ENCODE peak calls at places on chromosome 19, in four cellular contexts. P is A549, M is K562, W is GM12878. G is an unnamed sample.

GRCh38 chr19:6713773-6714692 is 6.4 kb downstream of the C3 start:
- DNase-seq in P (no peak), M (no peak), W (no peak), G (no peak)

GRCh38 chr19:12757544-12758274 is 6.1 kb downstream of the BEST2 start:
- DNase-seq in P (peak; percentile 50), M (peak; percentile 84), W (no peak), G (peak; percentile 70)

GRCh38 chr19:40754611-40755247 is 3.7 kb downstream of the SNRPA start:
- DNase-seq in P (no peak), M (no peak), W (no peak), G (peak; percentile 62)

GRCh38 chr19:919157-920050 is 2.3 kb downstream of the KISS1R start:
- DNase-seq in P (no peak), M (no peak), W (no peak), G (no peak)

GRCh38 chr19:4086336-4086953 is 19.7 kb upstream of the ZBTB7A start:
- DNase-seq in P (no peak), M (no peak), W (no peak), G (no peak)

GRCh38 chr19:23817519-23817918 is 58.8 kb upstream of the ZNF681 start:
- DNase-seq in P (no peak), M (peak; percentile 22), W (no peak), G (peak; percentile 22)

GRCh38 chr19:954672-955494 is 29.0 kb downstream of the ARID3A start:
- DNase-seq in P (no peak), M (peak; percentile 77), W (peak; percentile 70), G (no peak)

GRCh38 chr19:33388817-33389573 is 15.5 kb downstream of the CEBPG start:
- DNase-seq in P (no peak), M (no peak), W (no peak), G (no peak)

GRCh38 chr19:4157164-4157563 is 3.7 kb downstream of the CREB3L3 start:
- DNase-seq in P (no peak), M (no peak), W (no peak), G (no peak)

GRCh38 chr19:20039203-20039723 is at the start of gene ZNF682:
- DNase-seq in P (no peak), M (peak; percentile 31), W (no peak), G (peak; percentile 84)

GRCh38 chr19:7618771-7619510 is 10.4 kb downstream of the XAB2 start:
- DNase-seq in P (no peak), M (no peak), W (no peak), G (no peak)

GRCh38 chr19:34277244-34277643 is 22.9 kb downstream of the GARRE1 start:
- DNase-seq in P (no peak), M (no peak), W (no peak), G (no peak)

GRCh38 chr19:7662657-7663056 is 6.2 kb upstream of the RETN start:
- DNase-seq in P (no peak), M (no peak), W (no peak), G (no peak)

GRCh38 chr19:8391274-8392016 is 1.3 kb downstream of the RAB11B start:
- DNase-seq in P (no peak), M (no peak), W (no peak), G (no peak)

GRCh38 chr19:39237200-39238184 is 7.3 kb downstream of the IFNL3 start:
- DNase-seq in P (no peak), M (peak; percentile 73), W (peak; percentile 45), G (peak; percentile 45)

GRCh38 chr19:13102666-13103584 is at the start of gene LYL1:
- DNase-seq in P (no peak), M (peak; percentile 94), W (no peak), G (peak; percentile 45)

GRCh38 chr19:30428281-30428680 is 56.1 kb downstream of the ZNF536 start:
- DNase-seq in P (no peak), M (no peak), W (no peak), G (no peak)

GRCh38 chr19:15631817-15632216 is 8.9 kb upstream of the CYP4F3 start:
- DNase-seq in P (peak; percentile 13), M (peak; percentile 87), W (peak; percentile 3), G (peak; percentile 27)

GRCh38 chr19:16124953-16125352 is 13.3 kb downstream of the RAB8A start:
- DNase-seq in P (no peak), M (no peak), W (no peak), G (no peak)

GRCh38 chr19:13428352-13428751 is 77.9 kb downstream of the CACNA1A start:
- DNase-seq in P (no peak), M (peak; percentile 44), W (no peak), G (no peak)

GRCh38 chr19:19105365-19106060 is 32.8 kb downstream of the TMEM161A start:
- DNase-seq in P (peak; percentile 48), M (peak; percentile 93), W (peak; percentile 13), G (peak; percentile 48)

GRCh38 chr19:3369337-3370213 is 3.2 kb downstream of the NFIC start:
- DNase-seq in P (no peak), M (no peak), W (no peak), G (no peak)

GRCh38 chr19:5983367-5983955 is 5.5 kb upstream of the RANBP3 start:
- DNase-seq in P (no peak), M (no peak), W (no peak), G (no peak)

GRCh38 chr19:39919976-39920375 is 14.5 kb downstream of the FCGBP start:
- DNase-seq in P (no peak), M (no peak), W (no peak), G (no peak)

GRCh38 chr19:42455621-42456081 is 12.9 kb upstream of the CXCL17 start:
- DNase-seq in P (peak; percentile 70), M (no peak), W (no peak), G (no peak)
- TF ChIP-seq USF2 in P (no peak), M (no peak), W (no peak), G (no peak)

GRCh38 chr19:46928951-46929350 is 68.2 kb downstream of the ARHGAP35 start:
- DNase-seq in P (no peak), M (no peak), W (no peak), G (no peak)

GRCh38 chr19:46935066-46935663 is 74.4 kb downstream of the ARHGAP35 start:
- DNase-seq in P (no peak), M (no peak), W (no peak), G (no peak)

GRCh38 chr19:46931197-46931596 is 70.4 kb downstream of the ARHGAP35 start:
- DNase-seq in P (no peak), M (no peak), W (no peak), G (no peak)

GRCh38 chr19:46927893-46928292 is 67.1 kb downstream of the ARHGAP35 start:
- DNase-seq in P (no peak), M (no peak), W (no peak), G (no peak)

GRCh38 chr19:46932346-46932745 is 71.5 kb downstream of the ARHGAP35 start:
- DNase-seq in P (no peak), M (no peak), W (no peak), G (no peak)
- TF ChIP-seq CHD2 in P (no peak), M (no peak), W (no peak), G (no peak)

GRCh38 chr19:54804571-54804970 is 1.2 kb downstream of the KIR2DL4 start:
- DNase-seq in P (no peak), M (no peak), W (no peak), G (no peak)

GRCh38 chr19:54804101-54804500 is 691 bp downstream of the KIR2DL4 start:
- DNase-seq in P (no peak), M (no peak), W (no peak), G (no peak)

GRCh38 chr19:54806516-54806838 is 3.1 kb downstream of the KIR2DL4 start:
- DNase-seq in P (no peak), M (no peak), W (no peak), G (no peak)

GRCh38 chr19:54805665-54806515 is 2.5 kb downstream of the KIR2DL4 start:
- DNase-seq in P (no peak), M (no peak), W (no peak), G (no peak)

DNA sequence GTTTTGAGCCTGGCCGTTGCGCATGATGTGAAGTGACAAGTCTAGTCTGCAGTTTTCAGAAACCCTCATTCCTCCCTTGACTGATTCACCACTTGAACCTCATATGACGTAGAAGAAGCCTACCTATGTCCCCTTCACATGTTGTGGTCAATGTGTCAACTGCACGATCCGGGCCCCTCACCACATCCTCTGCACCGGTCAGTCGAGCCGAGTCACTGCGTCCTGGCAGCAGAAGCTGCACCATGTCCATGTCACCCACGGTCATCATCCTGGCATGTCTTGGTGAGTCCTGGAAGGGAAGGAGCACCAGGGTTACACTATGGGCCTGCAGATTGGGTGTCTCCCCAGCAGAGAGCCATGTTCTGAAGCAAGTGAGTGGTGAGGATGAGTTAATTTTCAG is at the start of gene KIR2DL4:
- DNase-seq in P (no peak), M (no peak), W (no peak), G (no peak)
- TF ChIP-seq JUNB in P (no peak), M (no peak), W (no peak), G (no peak)

DNA sequence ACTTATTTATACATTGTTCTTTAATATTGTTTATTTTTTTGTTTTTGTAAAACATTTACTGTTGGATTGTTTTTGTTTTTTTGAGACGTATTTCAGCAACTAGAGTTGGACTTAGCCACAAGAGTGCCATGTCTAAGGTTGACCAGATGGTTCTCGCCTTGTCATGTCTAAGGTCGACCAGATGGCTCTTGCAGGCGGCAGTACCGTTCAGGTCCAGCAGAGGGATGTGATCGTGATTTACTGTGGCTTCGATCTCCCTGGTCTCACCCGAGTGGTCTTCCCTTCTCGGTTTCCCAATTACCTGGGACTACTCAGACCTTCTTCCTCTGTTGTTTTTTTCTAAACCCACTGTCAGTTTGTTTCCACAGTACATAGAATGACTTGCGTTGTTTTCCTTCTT is 1438.6 kb downstream of the UQCRFS1 start:
- DNase-seq in P (no peak), M (peak; percentile 29), W (no peak), G (no peak)
- TF ChIP-seq USF2 in P (no peak), M (no peak), W (no peak), G (no peak)

DNA sequence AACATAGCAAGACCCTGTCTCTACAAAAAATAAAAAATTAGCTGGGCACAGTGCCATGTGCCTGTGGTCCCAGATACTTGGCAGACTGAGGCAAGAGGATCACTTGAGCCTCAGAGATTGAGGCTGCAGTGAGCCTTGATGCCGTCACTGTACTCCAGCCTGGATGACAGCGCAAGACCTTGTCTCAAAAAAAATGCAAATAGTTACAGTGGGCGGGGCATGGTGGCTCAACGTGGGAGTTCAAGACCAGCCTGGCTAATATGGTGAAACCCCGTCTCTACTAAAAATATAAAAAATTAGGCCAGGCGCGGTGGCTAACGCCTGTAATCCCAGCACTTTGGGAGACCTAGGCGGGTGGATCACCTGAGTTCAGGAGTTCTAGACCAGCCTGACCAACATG is 8.5 kb downstream of the PGLS start:
- DNase-seq in P (no peak), M (no peak), W (no peak), G (no peak)
- TF ChIP-seq CHD2 in P (no peak), M (no peak), W (no peak), G (no peak)